ENCODE peak calls at places on chromosomes 12 and 14, in ten cellular contexts. One of them, this sample, is unnamed.

GRCh38 chr12:104686196-104686595 is 229.4 kb downstream of the CHST11 start:
- DNase-seq in neural progenitor cell: no peak
- DNase-seq in cardiac muscle cell: no peak
- DNase-seq in tibial nerve: no peak
- DNase-seq in GM23338: no peak
- DNase-seq in ascending aorta: no peak
- DNase-seq in brain microvascular endothelial cell: no peak
- DNase-seq in astrocyte: peak; percentile 60
- DNase-seq in fibroblast of lung: no peak
- DNase-seq in mucosa of descending colon: no peak
- DNase-seq in this sample: no peak

GRCh38 chr12:6234214-6234613 is 34.0 kb downstream of the CD9 start:
- DNase-seq in tibial nerve: no peak
- DNase-seq in fibroblast of lung: peak; percentile 57
- DNase-seq in cardiac muscle cell: no peak
- DNase-seq in mucosa of descending colon: no peak
- DNase-seq in brain microvascular endothelial cell: no peak
- DNase-seq in ascending aorta: no peak
- DNase-seq in GM23338: no peak
- DNase-seq in neural progenitor cell: no peak
- DNase-seq in astrocyte: peak; percentile 24
- DNase-seq in this sample: no peak

GRCh38 chr14:22561661-22562579 is 27.1 kb downstream of the DAD1 start:
- DNase-seq in astrocyte: peak; percentile 20
- DNase-seq in neural progenitor cell: no peak
- DNase-seq in GM23338: no peak
- DNase-seq in mucosa of descending colon: peak; percentile 57
- DNase-seq in cardiac muscle cell: peak; percentile 29
- DNase-seq in tibial nerve: no peak
- DNase-seq in brain microvascular endothelial cell: no peak
- DNase-seq in ascending aorta: no peak
- DNase-seq in fibroblast of lung: no peak
- DNase-seq in this sample: peak; percentile 85

GRCh38 chr14:102711946-102712345 is 65.3 kb upstream of the TRAF3 start:
- DNase-seq in tibial nerve: no peak
- DNase-seq in astrocyte: no peak
- DNase-seq in fibroblast of lung: no peak
- DNase-seq in cardiac muscle cell: no peak
- DNase-seq in neural progenitor cell: no peak
- DNase-seq in GM23338: no peak
- DNase-seq in mucosa of descending colon: no peak
- DNase-seq in ascending aorta: no peak
- DNase-seq in brain microvascular endothelial cell: no peak
- DNase-seq in this sample: no peak

GRCh38 chr12:107225626-107226025 is 132.3 kb upstream of the CRY1 start:
- DNase-seq in fibroblast of lung: peak; percentile 14
- DNase-seq in cardiac muscle cell: peak; percentile 6
- DNase-seq in tibial nerve: no peak
- DNase-seq in mucosa of descending colon: no peak
- DNase-seq in ascending aorta: no peak
- DNase-seq in GM23338: peak; percentile 61
- DNase-seq in neural progenitor cell: peak; percentile 29
- DNase-seq in brain microvascular endothelial cell: peak; percentile 31
- DNase-seq in astrocyte: peak; percentile 62
- DNase-seq in this sample: no peak

GRCh38 chr12:26845057-26845666 is 12.2 kb upstream of the ITPR2 start:
- DNase-seq in brain microvascular endothelial cell: peak; percentile 58
- DNase-seq in fibroblast of lung: peak; percentile 51
- DNase-seq in neural progenitor cell: peak; percentile 59
- DNase-seq in GM23338: peak; percentile 75
- DNase-seq in astrocyte: no peak
- DNase-seq in tibial nerve: peak; percentile 38
- DNase-seq in ascending aorta: no peak
- DNase-seq in cardiac muscle cell: peak; percentile 76
- DNase-seq in mucosa of descending colon: peak; percentile 87
- DNase-seq in this sample: no peak

GRCh38 chr14:106276326-106277267 is 750.2 kb downstream of the TMEM121 start:
- DNase-seq in brain microvascular endothelial cell: no peak
- DNase-seq in cardiac muscle cell: no peak
- DNase-seq in fibroblast of lung: no peak
- DNase-seq in GM23338: no peak
- DNase-seq in mucosa of descending colon: no peak
- DNase-seq in tibial nerve: no peak
- DNase-seq in ascending aorta: no peak
- DNase-seq in astrocyte: no peak
- DNase-seq in neural progenitor cell: no peak
- DNase-seq in this sample: no peak

GRCh38 chr12:65163755-65164154 is 5.6 kb upstream of the LEMD3 start:
- DNase-seq in astrocyte: no peak
- DNase-seq in fibroblast of lung: no peak
- DNase-seq in mucosa of descending colon: no peak
- DNase-seq in cardiac muscle cell: no peak
- DNase-seq in ascending aorta: no peak
- DNase-seq in GM23338: no peak
- DNase-seq in tibial nerve: no peak
- DNase-seq in brain microvascular endothelial cell: no peak
- DNase-seq in neural progenitor cell: no peak
- DNase-seq in this sample: no peak

GRCh38 chr12:53987748-53988147 is 2.8 kb downstream of the HOXC10 start:
- DNase-seq in GM23338: no peak
- DNase-seq in brain microvascular endothelial cell: no peak
- DNase-seq in astrocyte: no peak
- DNase-seq in cardiac muscle cell: no peak
- DNase-seq in mucosa of descending colon: no peak
- DNase-seq in fibroblast of lung: no peak
- DNase-seq in neural progenitor cell: no peak
- DNase-seq in ascending aorta: no peak
- DNase-seq in tibial nerve: no peak
- DNase-seq in this sample: no peak

GRCh38 chr12:53991077-53991460 is 6.1 kb downstream of the HOXC10 start:
- DNase-seq in ascending aorta: no peak
- DNase-seq in brain microvascular endothelial cell: no peak
- DNase-seq in tibial nerve: no peak
- DNase-seq in mucosa of descending colon: no peak
- DNase-seq in astrocyte: no peak
- DNase-seq in cardiac muscle cell: no peak
- DNase-seq in GM23338: no peak
- DNase-seq in fibroblast of lung: no peak
- DNase-seq in neural progenitor cell: no peak
- DNase-seq in this sample: no peak

GRCh38 chr12:53990311-53991076 is 5.5 kb downstream of the HOXC10 start:
- DNase-seq in cardiac muscle cell: no peak
- DNase-seq in astrocyte: no peak
- DNase-seq in neural progenitor cell: no peak
- DNase-seq in fibroblast of lung: no peak
- DNase-seq in brain microvascular endothelial cell: no peak
- DNase-seq in mucosa of descending colon: peak; percentile 31
- DNase-seq in tibial nerve: no peak
- DNase-seq in ascending aorta: no peak
- DNase-seq in GM23338: peak; percentile 54
- DNase-seq in this sample: no peak

GRCh38 chr12:53988519-53989226 is 3.7 kb downstream of the HOXC10 start:
- DNase-seq in brain microvascular endothelial cell: no peak
- DNase-seq in GM23338: no peak
- DNase-seq in neural progenitor cell: no peak
- DNase-seq in ascending aorta: no peak
- DNase-seq in astrocyte: no peak
- DNase-seq in cardiac muscle cell: no peak
- DNase-seq in fibroblast of lung: no peak
- DNase-seq in mucosa of descending colon: no peak
- DNase-seq in tibial nerve: no peak
- DNase-seq in this sample: no peak

DNA sequence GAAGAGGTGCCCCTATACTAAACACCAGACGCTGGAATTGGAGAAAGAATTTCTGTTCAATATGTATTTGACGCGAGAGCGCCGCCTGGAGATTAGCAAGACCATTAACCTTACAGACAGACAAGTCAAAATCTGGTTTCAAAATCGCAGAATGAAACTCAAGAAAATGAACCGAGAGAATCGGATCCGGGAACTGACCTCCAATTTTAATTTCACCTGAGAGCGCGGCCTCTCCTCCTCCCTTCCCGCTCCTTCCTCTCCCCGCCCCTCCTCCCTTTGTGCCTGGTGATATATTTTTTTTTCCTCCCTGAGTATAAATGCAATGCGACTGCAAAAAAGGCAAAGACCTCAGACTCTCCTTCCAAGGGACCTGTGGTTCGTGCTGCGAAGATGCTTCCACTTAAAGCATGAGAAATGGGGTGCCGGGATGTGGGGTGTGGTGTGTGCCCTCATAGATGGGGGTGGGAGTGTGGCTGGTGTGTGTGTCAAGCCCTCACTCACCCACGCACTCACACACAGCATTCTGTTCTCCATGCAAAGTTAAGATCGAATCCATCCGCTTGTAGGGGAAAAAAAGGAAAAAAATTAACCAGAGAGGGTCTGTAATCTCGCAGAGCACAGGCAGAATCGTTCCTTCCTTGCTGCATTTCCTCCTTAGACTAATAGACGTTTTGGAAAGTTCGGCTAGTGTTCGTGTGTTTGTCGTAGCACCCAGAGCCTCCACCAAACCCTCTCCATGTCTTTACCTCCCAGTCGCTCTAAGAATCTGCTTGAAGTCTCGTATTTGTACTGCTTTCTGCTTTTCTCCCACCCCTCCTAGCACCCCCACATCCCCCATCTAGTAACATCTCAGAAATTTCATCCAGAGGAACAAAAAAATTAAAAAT is 4.5 kb downstream of the HOXC10 start:
- DNase-seq in brain microvascular endothelial cell: no peak
- DNase-seq in astrocyte: no peak
- DNase-seq in cardiac muscle cell: peak; percentile 66
- DNase-seq in tibial nerve: no peak
- DNase-seq in GM23338: peak; percentile 68
- DNase-seq in mucosa of descending colon: peak; percentile 33
- DNase-seq in neural progenitor cell: peak; percentile 71
- DNase-seq in ascending aorta: no peak
- DNase-seq in fibroblast of lung: peak; percentile 61
- DNase-seq in this sample: no peak
- TF ChIP-seq CTCF in brain microvascular endothelial cell: peak; percentile 66
- TF ChIP-seq CTCF in astrocyte: peak; percentile 20
- TF ChIP-seq CTCF in cardiac muscle cell: peak; percentile 59
- TF ChIP-seq CTCF in tibial nerve: no peak
- TF ChIP-seq CTCF in GM23338: peak; percentile 39
- TF ChIP-seq CTCF in mucosa of descending colon: no peak
- TF ChIP-seq CTCF in neural progenitor cell: peak; percentile 55
- TF ChIP-seq CTCF in ascending aorta: peak; percentile 28
- TF ChIP-seq CTCF in fibroblast of lung: peak; percentile 59
- TF ChIP-seq CTCF in this sample: peak; percentile 41

GRCh38 chr12:109174468-109174867 is 58.1 kb downstream of the ACACB start:
- DNase-seq in GM23338: no peak
- DNase-seq in ascending aorta: no peak
- DNase-seq in brain microvascular endothelial cell: no peak
- DNase-seq in tibial nerve: no peak
- DNase-seq in mucosa of descending colon: no peak
- DNase-seq in fibroblast of lung: no peak
- DNase-seq in cardiac muscle cell: no peak
- DNase-seq in astrocyte: no peak
- DNase-seq in neural progenitor cell: no peak
- DNase-seq in this sample: no peak

GRCh38 chr12:109179927-109180326 is 63.5 kb downstream of the ACACB start:
- DNase-seq in neural progenitor cell: no peak
- DNase-seq in mucosa of descending colon: no peak
- DNase-seq in GM23338: no peak
- DNase-seq in ascending aorta: no peak
- DNase-seq in astrocyte: no peak
- DNase-seq in fibroblast of lung: no peak
- DNase-seq in cardiac muscle cell: no peak
- DNase-seq in brain microvascular endothelial cell: no peak
- DNase-seq in tibial nerve: no peak
- DNase-seq in this sample: no peak

GRCh38 chr12:109173443-109174240 is 57.3 kb downstream of the ACACB start:
- DNase-seq in cardiac muscle cell: no peak
- DNase-seq in neural progenitor cell: no peak
- DNase-seq in GM23338: no peak
- DNase-seq in mucosa of descending colon: no peak
- DNase-seq in fibroblast of lung: no peak
- DNase-seq in brain microvascular endothelial cell: no peak
- DNase-seq in tibial nerve: no peak
- DNase-seq in ascending aorta: no peak
- DNase-seq in astrocyte: no peak
- DNase-seq in this sample: no peak

GRCh38 chr12:109182041-109182839 is 65.9 kb downstream of the ACACB start:
- DNase-seq in mucosa of descending colon: no peak
- DNase-seq in astrocyte: peak; percentile 26
- DNase-seq in tibial nerve: no peak
- DNase-seq in GM23338: no peak
- DNase-seq in cardiac muscle cell: no peak
- DNase-seq in brain microvascular endothelial cell: no peak
- DNase-seq in ascending aorta: no peak
- DNase-seq in fibroblast of lung: no peak
- DNase-seq in neural progenitor cell: no peak
- DNase-seq in this sample: no peak

DNA sequence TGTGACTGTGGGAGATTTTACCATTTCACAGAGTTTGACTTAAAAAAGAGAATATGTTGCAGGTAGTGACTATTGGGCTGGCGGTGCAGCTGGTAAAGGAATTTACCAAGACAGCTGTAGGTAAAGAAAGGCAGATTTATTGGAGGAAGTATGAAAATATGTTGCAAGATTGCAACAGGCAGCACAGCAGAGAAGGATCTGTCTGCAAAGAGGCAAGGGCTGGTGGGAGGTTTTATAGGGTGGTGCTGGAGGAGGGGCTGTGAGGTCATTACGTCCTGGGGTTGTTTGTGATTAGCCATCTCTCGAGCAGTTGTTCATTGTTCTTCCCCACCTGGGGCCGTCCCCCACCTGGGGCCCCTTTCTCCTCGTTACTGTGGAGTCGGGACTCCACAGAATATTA is 62.1 kb downstream of the ACACB start:
- DNase-seq in neural progenitor cell: no peak
- DNase-seq in ascending aorta: no peak
- DNase-seq in cardiac muscle cell: no peak
- DNase-seq in fibroblast of lung: no peak
- DNase-seq in mucosa of descending colon: no peak
- DNase-seq in tibial nerve: no peak
- DNase-seq in astrocyte: no peak
- DNase-seq in GM23338: peak; percentile 8
- DNase-seq in brain microvascular endothelial cell: no peak
- DNase-seq in this sample: no peak
- H3K36me3 ChIP-seq in neural progenitor cell: no peaks in the 10 kb centered on the region
- H3K36me3 ChIP-seq in ascending aorta: peaks cover 32% of the 10 kb centered on the region
- H3K36me3 ChIP-seq in cardiac muscle cell: peaks cover 56% of the 10 kb centered on the region
- H3K36me3 ChIP-seq in fibroblast of lung: no peaks in the 10 kb centered on the region
- H3K36me3 ChIP-seq in mucosa of descending colon: no peaks in the 10 kb centered on the region
- H3K36me3 ChIP-seq in tibial nerve: peaks cover 100% of the 10 kb centered on the region
- H3K36me3 ChIP-seq in astrocyte: no peaks in the 10 kb centered on the region
- H3K36me3 ChIP-seq in GM23338: no peaks in the 10 kb centered on the region
- H3K36me3 ChIP-seq in brain microvascular endothelial cell: no peaks in the 10 kb centered on the region
- H3K36me3 ChIP-seq in this sample: peaks cover 9% of the 10 kb centered on the region

GRCh38 chr12:51341259-51342007 is 5.0 kb downstream of the CELA1 start:
- DNase-seq in mucosa of descending colon: peak; percentile 90
- DNase-seq in ascending aorta: no peak
- DNase-seq in brain microvascular endothelial cell: peak; percentile 58
- DNase-seq in GM23338: peak; percentile 92
- DNase-seq in astrocyte: peak; percentile 42
- DNase-seq in neural progenitor cell: peak; percentile 84
- DNase-seq in fibroblast of lung: peak; percentile 77
- DNase-seq in cardiac muscle cell: peak; percentile 79
- DNase-seq in tibial nerve: peak; percentile 66
- DNase-seq in this sample: peak; percentile 74
- H3K4me3 ChIP-seq in mucosa of descending colon: no peak overlapping the region
- H3K4me3 ChIP-seq in ascending aorta: no peak overlapping the region
- H3K4me3 ChIP-seq in brain microvascular endothelial cell: peak overlapping the region; percentile 33
- H3K4me3 ChIP-seq in GM23338: peak overlapping the region; percentile 28
- H3K4me3 ChIP-seq in astrocyte: peak overlapping the region; percentile 29
- H3K4me3 ChIP-seq in neural progenitor cell: peak overlapping the region; percentile 17
- H3K4me3 ChIP-seq in fibroblast of lung: no peak overlapping the region
- H3K4me3 ChIP-seq in cardiac muscle cell: no peak overlapping the region
- H3K4me3 ChIP-seq in tibial nerve: peak overlapping the region; percentile 20
- H3K4me3 ChIP-seq in this sample: no peak overlapping the region

GRCh38 chr12:124398578-124399227 is 103.8 kb downstream of the RFLNA start:
- DNase-seq in neural progenitor cell: no peak
- DNase-seq in cardiac muscle cell: peak; percentile 71
- DNase-seq in mucosa of descending colon: peak; percentile 49
- DNase-seq in tibial nerve: peak; percentile 72
- DNase-seq in GM23338: no peak
- DNase-seq in astrocyte: no peak
- DNase-seq in ascending aorta: peak; percentile 43
- DNase-seq in fibroblast of lung: no peak
- DNase-seq in brain microvascular endothelial cell: no peak
- DNase-seq in this sample: no peak
- TF ChIP-seq CTCF in neural progenitor cell: no peak
- TF ChIP-seq CTCF in cardiac muscle cell: peak; percentile 23
- TF ChIP-seq CTCF in mucosa of descending colon: no peak
- TF ChIP-seq CTCF in tibial nerve: no peak
- TF ChIP-seq CTCF in GM23338: peak; percentile 41
- TF ChIP-seq CTCF in astrocyte: no peak
- TF ChIP-seq CTCF in ascending aorta: peak; percentile 4
- TF ChIP-seq CTCF in fibroblast of lung: peak; percentile 21
- TF ChIP-seq CTCF in brain microvascular endothelial cell: peak; percentile 40
- TF ChIP-seq CTCF in this sample: no peak